ENCODE peak calls at places on chromosome 4, in five cellular contexts. Z is right atrium auricular region, S is neuronal stem cell, V is tibial artery, T is Caco-2. A is an unnamed sample. For H3K4me1, the result is how much of the 10 kb centered on the place peaks cover.

GRCh38 chr4:92566284-92566683 is 262.5 kb downstream of the GRID2 start:
- DNase-seq in T (no peak), V (no peak), S (no peak), Z (no peak), A (no peak)

GRCh38 chr4:23039813-23040212 is 347.1 kb downstream of the GBA3 start:
- DNase-seq in V (no peak), Z (no peak), T (no peak), S (no peak), A (no peak)

GRCh38 chr4:123093247-123093646 is 170.8 kb upstream of the NUDT6 start:
- DNase-seq in Z (no peak), V (no peak), S (no peak), T (no peak), A (no peak)

GRCh38 chr4:59597536-59598232 is 1602.4 kb upstream of the ADGRL3 start:
- DNase-seq in V (no peak), T (no peak), Z (no peak), S (no peak), A (no peak)

GRCh38 chr4:61661960-61662359 is 461.8 kb downstream of the ADGRL3 start:
- DNase-seq in T (no peak), S (no peak), V (no peak), Z (no peak), A (no peak)

GRCh38 chr4:7514789-7515188 is 80.1 kb upstream of the PSAPL1 start:
- DNase-seq in Z (no peak), V (no peak), T (no peak), S (no peak), A (no peak)

GRCh38 chr4:45399116-45399515 is 672.8 kb upstream of the GNPDA2 start:
- DNase-seq in S (no peak), T (no peak), V (no peak), Z (no peak), A (no peak)

GRCh38 chr4:140094701-140095420 is 59.1 kb downstream of the MAML3 start:
- DNase-seq in V (peak), T (no peak), Z (peak), S (no peak), A (peak)

GRCh38 chr4:140944539-140944938 is 188.4 kb upstream of the TBC1D9 start:
- DNase-seq in T (no peak), V (no peak), Z (no peak), S (no peak), A (no peak)

GRCh38 chr4:145234086-145234694 is 53.8 kb upstream of the OTUD4 start:
- DNase-seq in S (peak), V (no peak), Z (no peak), T (peak), A (peak)

GRCh38 chr4:76950052-76950845 is 697 bp downstream of the SEPTIN11 start:
- DNase-seq in T (peak), Z (no peak), V (peak), S (peak), A (peak)

GRCh38 chr4:95572304-95572991 is 23.7 kb upstream of the UNC5C start:
- DNase-seq in V (peak), T (no peak), S (no peak), Z (peak), A (peak)

GRCh38 chr4:48332661-48333060 is 8.7 kb upstream of the SLAIN2 start:
- DNase-seq in S (no peak), Z (no peak), T (no peak), V (no peak), A (no peak)

GRCh38 chr4:157509286-157509685 is 288.8 kb downstream of the GRIA2 start:
- DNase-seq in V (no peak), T (no peak), S (no peak), Z (no peak), A (no peak)

GRCh38 chr4:52157641-52158316 is 106.7 kb downstream of the SPATA18 start:
- DNase-seq in T (no peak), Z (no peak), V (no peak), S (no peak), A (no peak)

GRCh38 chr4:185256444-185256843 is 47.0 kb downstream of the SNX25 start:
- DNase-seq in V (no peak), T (no peak), S (no peak), Z (no peak), A (no peak)

GRCh38 chr4:185742766-185743165 is 69.2 kb downstream of the SORBS2 start:
- DNase-seq in S (no peak), V (no peak), T (no peak), Z (no peak), A (no peak)

GRCh38 chr4:138567696-138568095 is 325.5 kb upstream of the SLC7A11 start:
- DNase-seq in V (no peak), T (no peak), Z (no peak), S (no peak), A (no peak)

GRCh38 chr4:118360101-118360500 is 7.3 kb upstream of the PRSS12 start:
- DNase-seq in V (no peak), Z (no peak), T (no peak), S (no peak), A (no peak)

DNA sequence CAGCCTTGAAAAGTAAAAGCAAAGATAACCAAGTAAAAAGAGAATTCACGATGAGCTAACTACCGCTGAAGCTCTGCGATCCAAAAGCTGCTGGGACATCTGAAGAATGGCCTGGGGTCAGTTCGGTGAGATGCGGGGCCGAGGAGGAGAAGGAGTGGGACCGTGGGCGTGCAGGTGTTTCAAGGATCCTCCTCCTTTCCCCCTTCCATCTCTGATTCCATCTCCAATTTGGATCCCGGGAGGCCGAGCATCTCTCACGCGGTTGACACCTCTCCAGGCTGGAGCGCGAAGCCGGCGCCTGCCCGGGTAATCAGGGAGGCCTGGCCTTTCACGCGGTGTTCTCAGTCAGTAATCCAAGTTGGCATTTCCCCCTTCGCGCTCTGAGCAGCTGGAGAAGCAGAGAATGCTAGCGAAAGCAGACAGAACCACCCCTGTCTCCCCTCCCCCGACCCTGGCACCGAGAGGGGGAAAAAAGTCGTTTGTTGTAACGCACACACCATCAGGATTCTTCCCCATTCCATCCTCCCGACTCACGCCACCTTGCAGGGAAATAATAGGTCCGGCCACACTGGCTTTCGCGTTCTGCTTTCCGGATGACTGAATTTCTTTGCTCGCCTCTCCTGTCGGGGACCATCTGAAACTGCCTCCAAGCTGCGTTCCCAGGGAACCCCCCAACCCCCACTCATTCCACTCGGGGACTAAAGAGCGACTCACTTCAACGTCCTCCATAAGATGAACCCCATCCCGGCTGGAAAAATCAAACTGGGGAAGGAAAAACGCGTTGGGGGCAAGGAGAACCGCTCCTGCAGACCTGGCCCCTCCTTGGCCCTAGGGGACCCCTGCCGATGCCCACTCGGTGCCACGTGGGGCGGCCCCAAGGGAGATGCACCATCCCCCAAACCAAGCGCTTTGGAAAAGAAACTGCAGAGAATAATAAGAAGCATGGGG is 6.5 kb downstream of the NEUROG2 start:
- DNase-seq in S (peak), Z (no peak), V (no peak), T (no peak), A (no peak)
- H3K4me3 ChIP-seq in S (no peak), Z (no peak), V (peak), T (no peak), A (no peak)

GRCh38 chr4:37644962-37645361 is 41.2 kb downstream of the RELL1 start:
- DNase-seq in S (no peak), Z (no peak), T (no peak), V (peak), A (no peak)

GRCh38 chr4:37641886-37642849 is 44.0 kb downstream of the RELL1 start:
- DNase-seq in S (no peak), T (no peak), V (no peak), Z (no peak), A (no peak)

GRCh38 chr4:37646237-37646636 is 39.9 kb downstream of the RELL1 start:
- DNase-seq in T (no peak), S (no peak), Z (no peak), V (no peak), A (no peak)

GRCh38 chr4:37648084-37648817 is 37.9 kb downstream of the RELL1 start:
- DNase-seq in T (peak), V (no peak), Z (no peak), S (no peak), A (no peak)

DNA sequence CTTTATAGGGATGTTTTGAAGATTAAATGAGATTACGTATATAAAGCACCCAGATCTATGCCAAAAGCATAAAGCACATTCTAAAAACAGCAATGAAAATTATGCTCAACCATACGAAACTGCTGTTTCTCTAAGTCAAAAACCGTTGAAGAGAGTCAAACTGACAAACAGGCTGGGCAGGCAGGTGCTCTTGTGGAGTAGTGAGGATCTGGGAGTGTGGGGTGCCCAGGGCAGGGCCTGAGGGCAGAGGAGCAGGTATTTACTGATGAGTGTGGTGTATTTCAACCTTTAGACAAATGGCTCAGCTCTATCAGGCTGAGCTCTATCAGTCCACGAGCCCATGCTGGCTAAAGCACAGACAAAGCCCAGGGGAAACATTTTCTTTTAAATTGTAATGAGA is 40.4 kb downstream of the RELL1 start:
- DNase-seq in T (no peak), S (no peak), V (no peak), Z (no peak), A (no peak)
- H3K4me1 ChIP-seq in T (under half), S (under half), V (under half), Z (under half), A (under half)

GRCh38 chr4:176272799-176273198 is 3.8 kb upstream of the ASB5 start:
- DNase-seq in Z (no peak), V (no peak), T (no peak), S (no peak), A (no peak)

GRCh38 chr4:176276710-176277109 is 7.7 kb upstream of the ASB5 start:
- DNase-seq in T (no peak), V (no peak), Z (no peak), S (no peak), A (no peak)

GRCh38 chr4:176273741-176274140 is 4.7 kb upstream of the ASB5 start:
- DNase-seq in T (no peak), S (no peak), V (no peak), Z (no peak), A (no peak)

GRCh38 chr4:176274441-176274840 is 5.4 kb upstream of the ASB5 start:
- DNase-seq in Z (no peak), V (no peak), T (no peak), S (no peak), A (no peak)

DNA sequence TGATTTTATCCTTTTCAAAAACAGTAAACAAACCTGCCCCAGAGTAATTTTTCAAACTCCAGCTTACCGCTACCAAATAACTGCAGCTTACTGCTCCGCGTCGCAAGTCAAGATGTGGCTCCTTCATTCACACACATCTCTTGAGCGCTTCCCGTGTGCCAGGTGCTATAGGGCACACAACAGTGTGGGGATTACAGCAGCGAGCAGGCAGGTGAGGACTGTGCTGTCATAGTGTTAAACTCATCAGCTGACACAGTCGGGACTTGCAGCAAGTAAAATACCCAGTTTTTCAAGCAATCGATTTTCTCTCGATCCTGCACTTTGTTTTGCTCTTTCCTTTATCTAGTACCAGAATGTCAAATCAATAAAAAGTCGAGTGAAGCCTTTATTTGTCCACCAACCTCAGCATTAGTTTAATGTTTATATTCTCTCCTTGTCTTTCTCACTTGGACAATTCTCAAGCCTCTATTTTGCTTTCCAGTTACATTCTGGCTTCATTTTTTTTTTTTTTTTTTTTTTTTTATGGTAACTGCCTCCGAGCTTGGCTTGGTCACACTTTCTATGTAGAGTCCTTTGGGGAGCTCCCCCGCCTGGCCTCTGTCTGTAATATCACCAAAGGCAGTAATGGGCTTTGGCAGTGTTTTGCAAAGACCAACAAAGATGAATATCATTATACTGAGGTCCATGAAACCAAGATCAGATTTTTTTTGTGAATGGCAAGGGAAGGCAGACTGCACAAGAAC is 8.3 kb upstream of the ASB5 start:
- DNase-seq in T (peak), S (peak), V (peak), Z (peak), A (peak)
- H3K4me3 ChIP-seq in T (no peak), S (no peak), V (no peak), Z (no peak), A (no peak)

GRCh38 chr4:54229631-54230478 is 762 bp downstream of the PDGFRA start:
- DNase-seq in S (peak), T (no peak), V (peak), Z (no peak), A (peak)
- H3K4me1 ChIP-seq in S (under half), T (under half), V (under half), Z (under half), A (under half)

GRCh38 chr4:25915359-25915716 is 1.3 kb downstream of the SMIM20 start:
- DNase-seq in S (no peak), V (no peak), T (no peak), Z (no peak), A (peak)

GRCh38 chr4:25913851-25914669 is at the start of gene SMIM20:
- DNase-seq in V (peak), S (peak), T (peak), Z (peak), A (peak)

GRCh38 chr4:25913056-25913850 is 767 bp upstream of the SMIM20 start:
- DNase-seq in T (peak), V (peak), S (no peak), Z (peak), A (peak)

GRCh38 chr4:25916870-25917269 is 2.9 kb downstream of the SMIM20 start:
- DNase-seq in Z (no peak), S (no peak), V (no peak), T (no peak), A (no peak)

GRCh38 chr4:25914670-25915358 is 794 bp downstream of the SMIM20 start:
- DNase-seq in Z (no peak), T (no peak), V (no peak), S (no peak), A (no peak)
- H3K4me3 ChIP-seq in Z (peak), T (peak), V (peak), S (peak), A (peak)

GRCh38 chr4:168095776-168096443 is 3.6 kb downstream of the ANXA10 start:
- DNase-seq in S (no peak), V (no peak), T (no peak), Z (no peak), A (no peak)
- H3K4me1 ChIP-seq in S (under half), V (under half), T (under half), Z (under half), A (under half)

GRCh38 chr4:121381148-121381462 is 287 bp upstream of the QRFPR start:
- DNase-seq in V (no peak), T (no peak), S (no peak), Z (no peak), A (no peak)

GRCh38 chr4:121377065-121377464 is 3.8 kb downstream of the QRFPR start:
- DNase-seq in V (no peak), Z (no peak), T (no peak), S (no peak), A (no peak)

GRCh38 chr4:121376541-121376940 is 4.3 kb downstream of the QRFPR start:
- DNase-seq in V (no peak), Z (no peak), T (no peak), S (no peak), A (no peak)

GRCh38 chr4:121379276-121379675 is 1.5 kb downstream of the QRFPR start:
- DNase-seq in T (no peak), S (no peak), V (no peak), Z (no peak), A (no peak)

GRCh38 chr4:121380448-121381147 is at the start of gene QRFPR:
- DNase-seq in S (peak), T (no peak), V (no peak), Z (no peak), A (no peak)
- H3K4me3 ChIP-seq in S (peak), T (no peak), V (peak), Z (peak), A (no peak)

GRCh38 chr4:160406426-160406825 is 1303.5 kb downstream of the RAPGEF2 start:
- DNase-seq in T (no peak), S (no peak), V (no peak), Z (no peak), A (no peak)
- H3K4me1 ChIP-seq in T (under half), S (under half), V (under half), Z (under half), A (under half)

GRCh38 chr4:116603096-116603495 is 482.3 kb downstream of the TRAM1L1 start:
- DNase-seq in Z (no peak), S (no peak), T (no peak), V (no peak), A (no peak)
- H3K4me3 ChIP-seq in Z (no peak), S (no peak), T (no peak), V (no peak), A (no peak)

A was measured in HAP-1.